ENCODE peak calls at places on chromosomes 4 and X, in eight cellular contexts. E is effector memory CD4-positive, alpha-beta T cell; I is naive thymus-derived CD4-positive, alpha-beta T cell; A is A549; T is sigmoid colon; G is IMR-90; R is CD4-positive, CD25-positive, alpha-beta regulatory T cell; C is breast epithelium. V is an unnamed sample.

GRCh38 chr4:7904108-7904516 is 35.5 kb downstream of the AFAP1 start:
- DNase-seq in G (peak), A (no peak), E (no peak), R (no peak), T (no peak), C (no peak), I (no peak), V (no peak)

GRCh38 chr4:99648321-99648720 is 9.3 kb downstream of the C4orf54 start:
- DNase-seq in E (no peak), T (no peak), C (no peak), A (no peak), I (no peak), G (no peak), R (no peak), V (peak)

GRCh38 chr4:159051245-159052071 is 51.4 kb upstream of the RAPGEF2 start:
- DNase-seq in C (no peak), R (no peak), A (no peak), E (no peak), T (no peak), G (no peak), I (no peak), V (no peak)

GRCh38 chr4:48798117-48798516 is 18.0 kb upstream of the FRYL start:
- DNase-seq in A (no peak), G (no peak), R (no peak), E (no peak), I (no peak), T (no peak), C (no peak), V (no peak)

GRCh38 chrX:10529344-10529743 is 91.0 kb downstream of the MID1 start:
- DNase-seq in A (no peak), T (no peak), I (no peak), R (no peak), E (no peak), G (peak), C (no peak), V (no peak)

GRCh38 chr4:99395595-99396364 is 39.4 kb downstream of the ADH7 start:
- DNase-seq in T (no peak), G (peak), C (no peak), R (no peak), I (no peak), E (no peak), A (no peak), V (no peak)

GRCh38 chrX:54423161-54423888 is 16.9 kb upstream of the TSR2 start:
- DNase-seq in I (no peak), C (no peak), G (no peak), E (no peak), T (no peak), R (no peak), A (no peak), V (no peak)

GRCh38 chrX:155115174-155115830 is 44.0 kb downstream of the BRCC3 start:
- DNase-seq in I (no peak), C (no peak), T (no peak), A (no peak), E (no peak), G (no peak), R (no peak), V (no peak)

GRCh38 chrX:43165343-43165920 is 387.5 kb upstream of the PPP1R2C start:
- DNase-seq in I (no peak), T (no peak), A (no peak), E (no peak), G (no peak), C (no peak), R (no peak), V (no peak)

GRCh38 chr4:113248320-113248719 is 198.9 kb downstream of the ANK2 start:
- DNase-seq in T (no peak), E (no peak), G (no peak), R (no peak), A (no peak), C (no peak), I (no peak), V (peak)

GRCh38 chr4:78612398-78613005 is 60.9 kb downstream of the ANXA3 start:
- DNase-seq in G (peak), E (no peak), C (no peak), I (no peak), T (no peak), A (peak), R (no peak), V (no peak)

GRCh38 chr4:96483308-96484030 is 643.6 kb downstream of the PDHA2 start:
- DNase-seq in A (no peak), I (no peak), T (no peak), R (no peak), C (no peak), E (no peak), G (no peak), V (peak)

GRCh38 chr4:22434895-22435294 is 81.0 kb downstream of the ADGRA3 start:
- DNase-seq in T (no peak), A (no peak), E (no peak), I (no peak), C (no peak), G (peak), R (no peak), V (peak)

GRCh38 chr4:47785196-47785595 is 52.7 kb downstream of the CORIN start:
- DNase-seq in A (no peak), C (no peak), I (no peak), G (no peak), R (no peak), E (no peak), T (no peak), V (no peak)

GRCh38 chr4:133868856-133869255 is 332.7 kb downstream of the PABPC4L start:
- DNase-seq in R (no peak), C (no peak), I (no peak), A (no peak), T (no peak), E (no peak), G (no peak), V (no peak)

GRCh38 chrX:22323541-22323940 is 50.8 kb downstream of the CBLL2 start:
- DNase-seq in T (no peak), E (no peak), C (no peak), G (peak), A (no peak), I (no peak), R (no peak), V (no peak)

GRCh38 chrX:97367149-97367548 is 483.4 kb downstream of the RPA4 start:
- DNase-seq in A (no peak), E (no peak), C (no peak), G (peak), T (no peak), I (no peak), R (no peak), V (no peak)

GRCh38 chrX:110216027-110216426 is 101.9 kb downstream of the AMMECR1 start:
- DNase-seq in T (no peak), G (no peak), A (peak), E (no peak), I (no peak), R (no peak), C (no peak), V (no peak)

GRCh38 chr4:113784497-113785254 is 23.1 kb upstream of the CAMK2D start:
- DNase-seq in G (peak), E (no peak), T (no peak), R (no peak), A (no peak), C (no peak), I (no peak), V (no peak)

GRCh38 chr4:169229571-169230028 is 41.2 kb downstream of the SH3RF1 start:
- DNase-seq in T (no peak), I (no peak), R (no peak), A (peak), C (no peak), E (no peak), G (peak), V (no peak)

GRCh38 chr4:52622564-52622963 is 36.5 kb downstream of the USP46 start:
- DNase-seq in C (no peak), E (no peak), G (no peak), I (no peak), A (no peak), R (no peak), T (no peak), V (no peak)

GRCh38 chr4:94582517-94582916 is 130.8 kb downstream of the PDLIM5 start:
- DNase-seq in A (no peak), I (no peak), R (no peak), E (no peak), G (no peak), T (no peak), C (no peak), V (no peak)

GRCh38 chr4:22500831-22501714 is 14.8 kb downstream of the ADGRA3 start:
- DNase-seq in A (peak), G (peak), I (no peak), C (no peak), T (no peak), E (no peak), R (no peak), V (peak)

GRCh38 chr4:177484613-177485021 is 42.4 kb upstream of the AGA start:
- DNase-seq in G (peak), I (no peak), E (no peak), A (no peak), T (no peak), C (no peak), R (no peak), V (no peak)

GRCh38 chr4:184457530-184458249 is 16.7 kb downstream of the IRF2 start:
- DNase-seq in I (no peak), A (no peak), E (no peak), R (no peak), G (no peak), T (no peak), C (no peak), V (no peak)

GRCh38 chr4:145168578-145169187 is 11.7 kb downstream of the OTUD4 start:
- DNase-seq in G (no peak), C (no peak), T (no peak), E (no peak), I (no peak), R (no peak), A (no peak), V (no peak)

DNA sequence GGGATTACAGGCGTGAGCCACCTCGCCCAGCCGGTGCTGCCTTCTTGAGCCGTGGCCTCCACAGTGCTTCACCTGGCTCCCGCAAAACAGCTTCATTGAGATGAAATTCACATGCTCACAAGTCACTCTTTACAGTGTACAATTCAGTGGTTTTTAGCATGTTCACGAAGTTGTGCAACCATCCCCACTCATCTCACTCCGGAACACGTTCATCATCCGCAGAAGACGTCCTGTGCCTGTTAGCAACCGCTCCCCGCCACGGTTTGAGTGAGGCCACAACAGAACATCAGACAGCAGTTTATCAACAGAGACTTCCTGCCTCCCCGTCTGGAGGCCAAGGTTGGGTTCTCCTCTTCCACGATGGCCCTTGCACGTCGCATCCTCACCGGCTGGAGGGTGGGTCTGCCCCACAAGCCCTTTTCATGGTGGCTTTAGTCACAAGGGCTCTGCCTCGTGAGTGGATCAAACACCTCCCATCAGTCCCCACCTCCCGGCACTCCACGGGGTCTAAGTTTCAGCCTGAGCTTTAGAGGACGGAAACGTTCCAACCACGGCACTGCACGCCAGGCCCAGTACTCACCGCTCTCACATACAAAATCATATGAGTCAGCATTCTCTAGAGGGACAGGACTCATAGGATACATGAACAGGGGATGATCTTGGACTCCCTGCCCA is 29.6 kb upstream of the SPON2 start:
- DNase-seq in E (peak), R (peak), A (no peak), C (peak), T (peak), G (peak), I (peak), V (no peak)
- H3K4me3 ChIP-seq in E (no peak), R (peak), A (no peak), C (peak), T (peak), G (no peak), I (peak), V (no peak)

DNA sequence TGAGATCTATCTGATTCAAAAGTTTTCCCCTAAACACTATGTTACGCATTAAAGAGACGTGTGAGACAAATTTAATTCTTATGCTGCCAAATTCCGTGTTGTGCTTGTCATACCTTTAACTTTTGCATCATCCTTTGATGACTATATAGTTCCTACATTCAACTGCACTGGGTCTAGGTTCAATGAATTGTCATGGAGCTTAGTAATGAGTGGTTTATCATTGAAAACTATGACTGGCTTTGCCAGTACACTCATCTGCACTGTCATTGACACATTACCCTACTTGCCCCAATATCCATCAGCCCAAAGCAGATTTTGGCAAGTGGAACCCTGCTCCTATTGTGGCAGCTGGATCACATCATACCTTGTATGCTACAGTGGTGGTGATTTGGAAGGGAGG is 882.9 kb upstream of the SLIT2 start:
- DNase-seq in R (no peak), I (no peak), E (no peak), T (no peak), G (no peak), C (no peak), A (no peak), V (no peak)
- H3K27ac ChIP-seq in R (no peak), I (no peak), E (no peak), T (no peak), G (no peak), C (no peak), A (no peak), V (no peak)

GRCh38 chr4:148116971-148117370 is 325.2 kb downstream of the NR3C2 start:
- DNase-seq in R (no peak), I (no peak), T (no peak), A (no peak), G (no peak), C (no peak), E (no peak), V (no peak)
- H3K4me3 ChIP-seq in R (no peak), I (no peak), T (no peak), A (no peak), G (no peak), C (no peak), E (no peak), V (no peak)

DNA sequence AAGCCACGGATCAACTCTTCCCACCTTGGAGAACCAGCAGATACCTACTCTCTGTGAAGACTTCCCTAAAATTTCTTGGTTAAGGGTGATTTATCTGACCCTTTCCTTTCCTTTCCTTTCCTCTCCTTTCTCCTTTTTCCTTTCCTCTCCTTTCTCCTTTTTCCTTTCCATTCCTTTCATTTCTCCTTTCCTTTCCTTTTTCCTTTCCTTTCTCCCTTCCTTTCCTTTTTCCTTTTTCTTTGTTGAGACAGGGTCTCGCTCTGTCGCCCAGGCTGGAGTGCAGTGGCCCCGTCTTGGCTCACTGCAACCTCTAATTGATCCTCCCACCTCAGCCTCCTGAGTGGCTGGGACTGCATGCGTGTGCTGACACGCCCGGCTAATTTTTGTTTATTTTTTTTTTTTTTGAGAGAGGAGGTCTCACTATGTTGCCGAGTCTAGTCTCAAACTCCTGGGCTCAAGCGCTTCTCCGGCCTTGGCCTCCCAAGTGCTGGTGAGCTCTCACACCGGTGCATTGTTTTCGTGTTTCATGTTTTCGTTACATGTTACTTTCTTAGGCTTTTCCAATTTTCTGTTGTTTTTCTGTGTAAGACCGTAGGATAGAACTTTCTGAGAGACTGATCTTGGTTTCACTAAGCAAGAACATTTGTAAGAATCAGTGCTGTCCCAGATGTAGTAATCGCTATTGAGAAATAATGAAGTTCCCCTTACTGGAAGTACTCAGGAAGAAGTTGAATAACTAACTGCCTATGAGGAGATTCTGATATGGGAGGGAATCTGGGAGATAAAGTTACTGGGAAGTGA is 2.0 kb downstream of the TMEM165 start:
- DNase-seq in G (peak), E (no peak), A (no peak), C (no peak), I (no peak), R (no peak), T (no peak), V (no peak)
- H3K27ac ChIP-seq in G (peak), E (no peak), A (peak), C (peak), I (peak), R (peak), T (peak), V (no peak)

DNA sequence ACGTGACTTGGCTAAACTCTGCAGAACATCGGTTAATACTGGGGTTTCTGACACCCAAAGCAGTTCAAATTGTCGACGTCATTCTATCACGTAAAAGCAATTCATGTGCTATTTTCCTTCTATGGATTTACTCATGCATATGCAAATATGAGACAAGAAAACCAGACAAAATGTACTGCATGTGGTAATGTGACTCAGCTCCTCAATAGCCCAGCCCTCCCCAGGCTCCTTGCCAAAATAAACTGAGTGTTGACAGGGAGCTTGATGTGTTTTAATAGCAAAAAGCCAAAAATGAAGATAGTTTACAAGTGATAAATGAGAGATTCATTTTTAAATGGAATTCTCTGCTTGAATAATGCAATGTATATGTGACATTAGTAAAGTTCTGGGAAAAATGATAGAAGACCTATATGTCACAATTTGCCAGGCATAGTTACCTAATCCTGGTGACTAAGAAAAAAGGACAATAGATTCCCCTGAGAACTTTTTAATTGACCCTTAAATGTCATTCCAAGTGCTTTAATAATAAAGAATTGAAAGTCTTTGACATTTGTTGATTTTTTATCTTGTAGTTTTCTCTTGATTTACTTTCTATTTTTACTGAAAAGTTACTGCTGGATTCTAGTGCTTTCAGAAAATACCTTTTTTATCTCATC is 1700.6 kb upstream of the TENM3 start:
- DNase-seq in G (peak), A (no peak), I (no peak), T (no peak), E (no peak), R (no peak), C (no peak), V (no peak)
- H3K4me3 ChIP-seq in G (no peak), A (no peak), I (no peak), T (no peak), E (no peak), R (no peak), C (no peak), V (no peak)